ENCODE peak calls at places on chromosomes 2 and 18, in nine cellular contexts. M is NCI-H1092; G is activated CD4-positive, alpha-beta T cell treated with anti-CD3 and anti-CD28 coated beads, Interleukin-2, amount 50 U/mL, for 1 hour; R is posterior vena cava; A is DMS79; J is HTR-8/SVneo; U is NCI-H774; B is psoas muscle; D is GM13977. F is an unnamed sample.

GRCh38 chr2:237207641-237208040 is 122.0 kb downstream of the COPS8 start:
- DNase-seq in M (no peak), G (no peak), R (peak), A (no peak), J (no peak), U (no peak), B (peak), D (no peak), F (no peak)

GRCh38 chr2:219620546-219620945 is 6.9 kb upstream of the SLC4A3 start:
- DNase-seq in M (no peak), G (no peak), R (no peak), A (no peak), J (no peak), U (no peak), B (no peak), D (no peak), F (no peak)

GRCh38 chr18:8175486-8176061 is 433.7 kb upstream of the RAB12 start:
- DNase-seq in M (no peak), G (no peak), R (no peak), A (no peak), J (no peak), U (no peak), B (no peak), D (no peak), F (no peak)

GRCh38 chr2:232014681-232015080 is 53.2 kb downstream of the DIS3L2 start:
- DNase-seq in M (no peak), G (no peak), R (no peak), A (no peak), J (no peak), U (no peak), B (no peak), D (no peak), F (no peak)

GRCh38 chr2:133511679-133512078 is 56.6 kb downstream of the NCKAP5 start:
- DNase-seq in M (no peak), G (no peak), R (no peak), A (no peak), J (no peak), U (no peak), B (no peak), D (no peak), F (no peak)

GRCh38 chr2:231935207-231935524 is 9.0 kb upstream of the NPPC start:
- DNase-seq in M (no peak), G (no peak), R (no peak), A (no peak), J (no peak), U (no peak), B (no peak), D (no peak), F (no peak)

GRCh38 chr18:72427721-72428120 is 116.4 kb downstream of the CBLN2 start:
- DNase-seq in M (no peak), G (no peak), R (no peak), A (no peak), J (no peak), U (no peak), B (no peak), D (no peak), F (no peak)

GRCh38 chr18:21740474-21740723 is 193 bp upstream of the MIB1 start:
- DNase-seq in M (no peak), G (no peak), R (no peak), A (no peak), J (peak), U (no peak), B (no peak), D (peak), F (peak)

GRCh38 chr2:18362696-18363095 is 197.8 kb downstream of the RDH14 start:
- DNase-seq in M (no peak), G (no peak), R (no peak), A (no peak), J (no peak), U (no peak), B (no peak), D (no peak), F (no peak)

GRCh38 chr2:223928113-223929006 is 16.8 kb downstream of the WDFY1 start:
- DNase-seq in M (no peak), G (no peak), R (peak), A (no peak), J (no peak), U (no peak), B (no peak), D (no peak), F (no peak)